ENCODE peak calls at places on chromosomes 6 and 20, in five cellular contexts. T is cardiac muscle cell, I is B cell, E is MCF 10A, W is AG04450. M is an unnamed sample.

GRCh38 chr6:36586606-36587005 is 7.6 kb upstream of the SRSF3 start:
- DNase-seq in T (no peak), I (no peak), E (no peak), W (no peak), M (no peak)

GRCh38 chr6:105560611-105561066 is 157.8 kb upstream of the PREP start:
- DNase-seq in T (no peak), I (no peak), E (peak), W (no peak), M (peak)

GRCh38 chr6:87274660-87275273 is 47.6 kb upstream of the SMIM8 start:
- DNase-seq in T (no peak), I (no peak), E (peak), W (peak), M (no peak)

GRCh38 chr6:31525553-31525931 is 3.2 kb upstream of the MCCD1 start:
- DNase-seq in T (no peak), I (no peak), E (no peak), W (no peak), M (no peak)

GRCh38 chr6:18680842-18681241 is 293.7 kb downstream of the RNF144B start:
- DNase-seq in T (no peak), I (no peak), E (peak), W (no peak), M (no peak)

GRCh38 chr6:13641315-13641714 is 26.2 kb downstream of the NOL7 start:
- DNase-seq in T (no peak), I (no peak), E (no peak), W (no peak), M (no peak)

GRCh38 chr6:157148391-157149323 is 174.7 kb downstream of the TMEM242 start:
- DNase-seq in T (no peak), I (no peak), E (peak), W (peak), M (no peak)

GRCh38 chr6:170447561-170447930 is 105.6 kb downstream of the PSMB1 start:
- DNase-seq in T (no peak), I (no peak), E (no peak), W (no peak), M (no peak)

GRCh38 chr20:33470457-33470856 is 19.4 kb upstream of the CBFA2T2 start:
- DNase-seq in T (no peak), I (no peak), E (no peak), W (no peak), M (no peak)

GRCh38 chr20:48921168-48921882 is at the start of gene ARFGEF2:
- DNase-seq in T (peak), I (peak), E (peak), W (peak), M (peak)
- TF ChIP-seq CTCF in T (no peak), I (no peak), E (no peak), W (no peak), M (no peak)

DNA sequence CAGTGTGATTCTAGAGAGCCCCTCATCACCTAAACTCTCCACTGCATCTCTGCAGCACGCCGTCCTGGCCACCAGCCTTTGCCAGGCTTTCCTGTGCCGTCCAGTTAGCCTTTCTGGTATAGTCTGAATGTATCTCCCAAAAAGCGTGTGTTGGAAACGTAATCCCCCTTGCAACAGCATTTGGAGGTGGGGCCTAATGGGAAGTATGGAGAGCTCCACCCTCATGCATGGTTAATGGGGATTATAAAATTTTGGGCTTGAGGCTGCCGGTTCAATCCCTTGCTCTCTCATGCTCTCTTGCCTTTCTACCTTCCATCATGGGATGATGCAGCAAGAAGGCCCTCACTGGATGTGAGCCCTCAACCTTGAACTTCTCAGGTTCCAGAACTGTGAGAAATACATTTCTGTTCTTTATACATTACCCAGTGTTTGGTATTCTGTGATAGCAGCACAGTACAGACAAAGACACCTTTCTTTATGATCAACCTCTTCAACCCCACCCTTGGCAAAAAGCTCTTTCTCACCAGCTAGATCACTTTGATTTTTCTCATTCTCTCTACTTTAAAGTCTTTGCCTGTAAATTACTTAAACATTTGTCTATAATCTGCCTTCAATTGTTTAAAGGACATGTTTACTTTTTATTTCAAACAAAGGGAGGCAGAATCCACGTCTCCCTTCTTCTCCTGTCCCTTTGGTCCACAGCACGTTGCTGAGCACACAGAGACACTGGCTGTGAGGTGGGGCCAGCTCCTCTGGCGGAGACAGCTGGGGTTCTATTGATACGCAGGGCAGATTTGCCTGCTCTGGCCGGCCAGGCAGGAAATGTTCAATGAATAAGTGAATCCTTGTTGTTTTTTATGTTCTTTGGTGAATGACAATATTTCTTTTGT is 53.1 kb downstream of the NEDD9 start:
- DNase-seq in T (no peak), I (no peak), E (no peak), W (no peak), M (no peak)
- TF ChIP-seq CTCF in T (no peak), I (no peak), E (no peak), W (no peak), M (no peak)

GRCh38 chr20:18405826-18406225 is 61.0 kb downstream of the DZANK1 start:
- DNase-seq in T (no peak), I (no peak), E (no peak), W (no peak), M (no peak)
- TF ChIP-seq CTCF in T (no peak), I (no peak), E (no peak), W (no peak), M (no peak)

DNA sequence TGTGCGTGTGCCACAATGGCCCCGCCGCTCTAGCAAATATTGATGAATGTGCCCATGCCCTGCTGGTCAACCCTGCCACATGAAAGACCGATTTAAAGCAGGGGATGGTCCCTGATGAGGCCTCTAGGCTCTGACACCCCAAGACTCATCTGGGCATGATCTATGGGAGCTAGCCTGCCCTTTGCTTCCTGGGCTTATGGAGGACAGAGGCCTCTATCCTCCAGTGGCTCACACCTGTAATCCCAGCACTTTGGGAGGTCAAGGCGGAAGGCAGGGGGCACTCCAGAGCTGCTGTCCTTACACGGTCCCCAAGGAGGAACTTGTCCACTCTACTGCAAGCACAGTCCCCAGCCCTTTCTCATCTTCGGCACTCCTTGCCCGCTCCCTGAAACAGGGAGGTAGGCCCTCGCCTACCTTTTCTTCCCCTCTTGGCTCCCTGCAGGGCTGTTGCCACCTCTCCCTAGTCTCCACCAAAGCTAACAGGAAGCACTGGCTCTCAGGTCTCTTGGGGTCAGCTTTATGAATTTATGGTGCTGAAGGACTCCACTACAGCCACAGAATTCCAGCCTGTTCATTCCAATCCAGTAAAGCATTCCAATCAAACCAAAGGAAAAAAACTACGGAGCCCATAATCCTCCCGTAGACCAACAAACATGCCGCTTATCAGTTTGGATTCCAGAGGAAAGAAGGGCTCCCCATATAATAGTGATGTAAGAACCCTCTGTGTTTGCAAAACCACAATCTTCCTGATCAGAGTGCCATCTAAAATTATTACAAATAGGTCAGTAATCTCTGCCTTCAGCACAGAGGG is 48.7 kb upstream of the FOXQ1 start:
- DNase-seq in T (no peak), I (no peak), E (peak), W (no peak), M (no peak)
- TF ChIP-seq CTCF in T (no peak), I (no peak), E (no peak), W (no peak), M (no peak)

GRCh38 chr20:1816384-1817381 is 78.5 kb upstream of the SIRPA start:
- DNase-seq in T (no peak), I (no peak), E (peak), W (no peak), M (no peak)
- TF ChIP-seq CTCF in T (no peak), I (no peak), E (no peak), W (no peak), M (no peak)

GRCh38 chr6:28898710-28898965 is 25.1 kb downstream of the TRIM27 start:
- DNase-seq in T (no peak), I (no peak), E (no peak), W (no peak), M (no peak)

GRCh38 chr6:28900577-28901266 is 23.1 kb downstream of the TRIM27 start:
- DNase-seq in T (no peak), I (no peak), E (no peak), W (no peak), M (no peak)

GRCh38 chr6:28893172-28893799 is 30.5 kb downstream of the TRIM27 start:
- DNase-seq in T (no peak), I (no peak), E (no peak), W (no peak), M (no peak)

GRCh38 chr6:28895131-28895812 is 28.5 kb downstream of the TRIM27 start:
- DNase-seq in T (peak), I (peak), E (peak), W (peak), M (peak)

GRCh38 chr6:28896505-28897392 is 27.0 kb downstream of the TRIM27 start:
- DNase-seq in T (peak), I (peak), E (peak), W (no peak), M (peak)
- TF ChIP-seq CTCF in T (no peak), I (peak), E (no peak), W (peak), M (peak)

DNA sequence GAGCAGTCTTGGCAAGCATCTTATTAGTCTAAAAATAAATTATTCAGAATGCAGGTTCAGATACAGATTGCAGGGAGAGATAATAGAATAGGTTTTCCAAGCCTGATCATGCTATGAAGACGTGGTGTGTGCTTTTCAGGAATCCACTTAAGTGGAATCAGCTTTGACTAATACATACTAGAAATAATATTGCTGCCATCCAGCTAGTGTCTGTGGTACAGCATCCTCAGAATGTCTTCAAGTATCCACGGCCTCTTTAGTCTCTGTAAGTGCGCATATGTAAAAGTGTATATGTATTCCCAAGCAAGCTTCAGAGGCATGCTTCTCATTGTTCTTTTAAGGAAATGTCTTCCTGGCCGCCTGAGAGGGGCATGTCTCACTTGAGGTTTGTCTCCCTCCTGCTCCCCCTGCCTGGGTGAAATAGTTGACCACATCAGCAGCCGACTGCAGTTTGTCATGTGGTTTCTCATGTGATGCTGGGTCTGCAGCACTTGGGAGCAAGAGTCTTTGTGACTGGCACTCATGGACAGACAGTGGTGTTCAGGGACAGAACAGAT is 150.9 kb downstream of the PRL start:
- DNase-seq in T (peak), I (no peak), E (peak), W (peak), M (no peak)
- TF ChIP-seq CTCF in T (peak), I (no peak), E (no peak), W (peak), M (no peak)

DNA sequence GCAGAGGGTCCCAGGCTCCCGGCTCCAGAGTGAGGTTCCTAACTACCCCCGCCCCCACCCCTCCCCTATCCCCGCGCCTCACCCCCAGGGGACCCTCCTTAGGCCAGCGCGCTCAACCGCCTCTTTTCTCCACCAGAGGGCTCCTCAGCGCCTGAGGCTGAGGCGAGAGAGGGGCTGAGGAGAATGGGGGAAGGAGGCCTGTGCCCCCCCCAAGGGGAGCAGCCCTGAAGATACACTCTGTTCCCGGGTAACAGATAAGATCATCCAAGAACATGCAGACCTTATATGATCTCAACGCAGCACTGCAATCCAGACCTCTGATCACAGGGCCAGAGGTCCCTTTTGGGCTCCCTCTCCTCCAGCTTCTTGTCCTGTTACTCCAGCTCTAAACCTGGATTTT is 43.3 kb upstream of the MRPS10 start:
- DNase-seq in T (peak), I (peak), E (peak), W (no peak), M (peak)
- TF ChIP-seq CTCF in T (peak), I (peak), E (peak), W (peak), M (peak)

DNA sequence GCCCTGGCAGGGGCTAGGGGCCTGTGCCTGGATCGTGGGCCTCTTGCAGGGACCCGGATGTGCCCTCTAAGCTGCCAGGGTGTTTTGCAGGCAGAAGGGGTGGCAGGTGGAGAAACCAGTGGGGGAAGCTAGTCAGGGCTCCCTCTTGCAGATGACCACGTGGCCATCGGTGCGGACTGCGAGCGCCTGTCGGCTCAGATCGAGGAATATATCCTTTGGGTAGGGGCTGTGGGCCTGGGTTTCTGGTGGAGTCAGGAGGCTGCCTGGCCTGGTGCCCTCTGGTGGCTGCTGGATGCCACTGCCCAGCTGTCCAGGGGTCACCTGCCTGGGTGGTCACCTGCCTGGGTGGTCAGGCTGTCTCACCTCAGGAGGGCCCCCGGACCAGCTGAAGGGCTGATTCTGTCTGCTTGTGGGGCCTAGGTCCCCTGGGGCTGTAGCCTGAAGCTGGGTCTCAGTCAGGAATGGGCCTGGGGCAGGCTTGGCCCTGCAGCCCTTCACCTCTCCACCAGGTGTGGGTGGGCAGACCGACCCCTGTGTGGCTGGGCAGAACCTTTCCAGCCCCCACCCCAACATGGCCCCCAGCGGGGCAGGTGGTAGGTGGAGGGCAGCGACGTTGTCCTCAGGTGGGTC is 6.7 kb downstream of the TCEA2 start:
- DNase-seq in T (peak), I (no peak), E (peak), W (no peak), M (peak)
- TF ChIP-seq CTCF in T (peak), I (peak), E (peak), W (peak), M (peak)

GRCh38 chr20:50277064-50277415 is 86.4 kb downstream of the CEBPB start:
- DNase-seq in T (no peak), I (no peak), E (no peak), W (no peak), M (no peak)

GRCh38 chr20:50277460-50278376 is 87.1 kb downstream of the CEBPB start:
- DNase-seq in T (no peak), I (no peak), E (no peak), W (no peak), M (no peak)

GRCh38 chr20:50278377-50278683 is 87.7 kb downstream of the CEBPB start:
- DNase-seq in T (no peak), I (no peak), E (no peak), W (no peak), M (no peak)

GRCh38 chr20:50274570-50275430 is 84.2 kb downstream of the CEBPB start:
- DNase-seq in T (no peak), I (no peak), E (no peak), W (no peak), M (no peak)

DNA sequence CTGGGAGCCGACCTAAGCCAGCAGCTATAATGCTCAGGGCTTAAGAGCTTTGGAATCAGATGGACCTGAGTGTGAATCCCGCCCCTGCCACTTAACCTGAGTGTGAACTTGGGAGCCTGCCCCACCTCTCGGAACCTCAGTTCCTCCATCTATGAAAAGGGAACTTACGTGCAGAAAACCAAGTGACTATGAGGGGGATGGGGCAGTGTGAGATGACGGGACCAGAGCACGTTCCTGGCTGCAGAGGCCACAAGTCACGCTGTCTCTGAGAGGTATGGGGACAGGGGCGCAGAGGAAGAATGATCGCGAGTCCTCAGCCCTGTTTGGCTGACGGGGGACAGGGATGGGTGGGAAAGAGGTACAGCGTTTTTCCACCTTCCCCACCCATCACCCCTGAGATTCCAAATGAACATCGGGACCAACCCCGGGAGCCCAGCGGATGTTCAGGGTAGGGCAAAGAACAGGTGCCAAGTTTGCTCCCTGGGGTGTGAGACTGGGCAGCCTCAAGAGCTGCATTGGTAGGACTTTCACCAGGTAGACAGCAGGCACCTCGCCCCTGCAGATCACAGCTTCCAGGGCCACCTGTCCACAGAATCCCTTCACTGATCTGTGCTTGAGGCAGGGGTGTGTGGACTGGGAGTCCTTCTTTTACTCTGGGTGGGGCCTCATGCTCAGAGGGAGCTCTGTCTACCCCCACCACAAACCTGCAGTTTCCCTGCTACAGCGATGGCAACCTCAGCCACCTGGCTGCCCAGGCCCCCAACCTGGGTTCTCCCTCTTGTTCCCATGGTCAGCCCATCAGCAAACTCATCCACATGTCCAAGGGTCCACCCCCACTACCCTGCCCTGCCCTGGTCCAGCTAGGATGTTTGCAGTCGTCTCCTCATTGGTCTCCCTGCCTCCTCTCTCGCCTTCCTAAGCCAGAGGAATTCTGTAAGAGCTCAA is 85.8 kb downstream of the CEBPB start:
- DNase-seq in T (no peak), I (no peak), E (no peak), W (no peak), M (no peak)
- TF ChIP-seq CTCF in T (no peak), I (no peak), E (no peak), W (no peak), M (no peak)

M was measured in GM13977.